ENCODE peak calls at places on chromosomes 7 and 10, in seven cellular contexts. B is cardiac muscle cell; Y is transverse colon; P is effector memory CD4-positive, alpha-beta T cell; S is IMR-90; E is brain microvascular endothelial cell; G is heart right ventricle. I is an unnamed sample.

GRCh38 chr10:34707656-34708055 is 107.4 kb downstream of the PARD3 start:
- DNase-seq in B (no peak), Y (no peak), P (no peak), S (no peak), E (no peak), G (no peak), I (no peak)

GRCh38 chr7:139916717-139917395 is 87.8 kb downstream of the TBXAS1 start:
- DNase-seq in B (no peak), Y (peak), P (no peak), S (no peak), E (no peak), G (no peak), I (no peak)

GRCh38 chr10:93058139-93058538 is 2.5 kb upstream of the CYP26C1 start:
- DNase-seq in B (no peak), Y (no peak), P (no peak), S (peak), E (no peak), G (no peak), I (no peak)

GRCh38 chr10:77029684-77030407 is 607.8 kb downstream of the KCNMA1 start:
- DNase-seq in B (no peak), Y (no peak), P (no peak), S (peak), E (no peak), G (no peak), I (no peak)

GRCh38 chr10:4519691-4520402 is 306.2 kb upstream of the AKR1E2 start:
- DNase-seq in B (no peak), Y (no peak), P (no peak), S (peak), E (peak), G (no peak), I (no peak)

GRCh38 chr7:82067628-82068264 is 297.9 kb upstream of the HGF start:
- DNase-seq in B (no peak), Y (no peak), P (no peak), S (no peak), E (no peak), G (no peak), I (no peak)

GRCh38 chr10:61786728-61787127 is 114.8 kb upstream of the ARID5B start:
- DNase-seq in B (no peak), Y (no peak), P (no peak), S (peak), E (peak), G (no peak), I (no peak)

GRCh38 chr7:20438665-20439376 is 108.1 kb downstream of the ITGB8 start:
- DNase-seq in B (no peak), Y (no peak), P (no peak), S (no peak), E (no peak), G (no peak), I (no peak)

GRCh38 chr10:109037978-109038377 is 885.3 kb downstream of the XPNPEP1 start:
- DNase-seq in B (no peak), Y (no peak), P (no peak), S (no peak), E (no peak), G (no peak), I (no peak)

GRCh38 chr10:86335831-86336230 is 30.8 kb downstream of the GRID1 start:
- DNase-seq in B (no peak), Y (no peak), P (no peak), S (no peak), E (no peak), G (no peak), I (no peak)

GRCh38 chr10:86798636-86799035 is 42.2 kb downstream of the BMPR1A start:
- DNase-seq in B (no peak), Y (no peak), P (no peak), S (peak), E (no peak), G (no peak), I (no peak)

GRCh38 chr10:27464993-27465392 is 39.1 kb upstream of the RAB18 start:
- DNase-seq in B (no peak), Y (no peak), P (no peak), S (no peak), E (no peak), G (no peak), I (no peak)

GRCh38 chr10:108735380-108735779 is 1187.9 kb downstream of the XPNPEP1 start:
- DNase-seq in B (no peak), Y (no peak), P (no peak), S (peak), E (no peak), G (no peak), I (no peak)

GRCh38 chr10:33187427-33187999 is 147.0 kb downstream of the NRP1 start:
- DNase-seq in B (no peak), Y (no peak), P (no peak), S (no peak), E (no peak), G (no peak), I (no peak)

GRCh38 chr10:27741173-27742091 is 4.2 kb downstream of the MKX start:
- DNase-seq in B (peak), Y (peak), P (no peak), S (no peak), E (no peak), G (no peak), I (no peak)

GRCh38 chr7:1663243-1663642 is 6.8 kb upstream of the ELFN1 start:
- DNase-seq in B (no peak), Y (no peak), P (no peak), S (no peak), E (no peak), G (peak), I (no peak)

GRCh38 chr7:123154231-123154860 is 45.4 kb downstream of the SLC13A1 start:
- DNase-seq in B (peak), Y (peak), P (peak), S (peak), E (peak), G (peak), I (no peak)

GRCh38 chr10:78407009-78407711 is 373.5 kb downstream of the RPS24 start:
- DNase-seq in B (peak), Y (peak), P (peak), S (peak), E (peak), G (peak), I (no peak)

GRCh38 chr7:104964626-104965236 is 49.3 kb upstream of the KMT2E start:
- DNase-seq in B (no peak), Y (no peak), P (no peak), S (no peak), E (no peak), G (no peak), I (no peak)

GRCh38 chr10:60704480-60704879 is 73.8 kb upstream of the CDK1 start:
- DNase-seq in B (no peak), Y (no peak), P (no peak), S (no peak), E (no peak), G (no peak), I (no peak)

GRCh38 chr10:59508296-59508695 is 145.9 kb upstream of the FAM13C start:
- DNase-seq in B (no peak), Y (peak), P (no peak), S (peak), E (no peak), G (no peak), I (no peak)

GRCh38 chr10:62817763-62818425 is 1.7 kb upstream of the EGR2 start:
- DNase-seq in B (peak), Y (peak), P (peak), S (peak), E (peak), G (peak), I (no peak)

GRCh38 chr10:84194424-84195043 is at the start of gene CDHR1:
- DNase-seq in B (peak), Y (peak), P (no peak), S (no peak), E (no peak), G (peak), I (no peak)

GRCh38 chr10:71804067-71804466 is 30.7 kb upstream of the VSIR start:
- DNase-seq in B (no peak), Y (no peak), P (no peak), S (no peak), E (no peak), G (no peak), I (no peak)

GRCh38 chr10:48343871-48344598 is 37.6 kb downstream of the MAPK8 start:
- DNase-seq in B (no peak), Y (no peak), P (no peak), S (no peak), E (no peak), G (no peak), I (no peak)

GRCh38 chr10:51057925-51058324 is 16.4 kb upstream of the PRKG1 start:
- DNase-seq in B (no peak), Y (no peak), P (no peak), S (no peak), E (no peak), G (no peak), I (no peak)

GRCh38 chr10:85045046-85045445 is 716.7 kb downstream of the CCSER2 start:
- DNase-seq in B (peak), Y (no peak), P (no peak), S (no peak), E (no peak), G (no peak), I (no peak)

GRCh38 chr7:4727914-4728705 is 46.0 kb downstream of the FOXK1 start:
- DNase-seq in B (no peak), Y (no peak), P (no peak), S (no peak), E (no peak), G (no peak), I (no peak)

DNA sequence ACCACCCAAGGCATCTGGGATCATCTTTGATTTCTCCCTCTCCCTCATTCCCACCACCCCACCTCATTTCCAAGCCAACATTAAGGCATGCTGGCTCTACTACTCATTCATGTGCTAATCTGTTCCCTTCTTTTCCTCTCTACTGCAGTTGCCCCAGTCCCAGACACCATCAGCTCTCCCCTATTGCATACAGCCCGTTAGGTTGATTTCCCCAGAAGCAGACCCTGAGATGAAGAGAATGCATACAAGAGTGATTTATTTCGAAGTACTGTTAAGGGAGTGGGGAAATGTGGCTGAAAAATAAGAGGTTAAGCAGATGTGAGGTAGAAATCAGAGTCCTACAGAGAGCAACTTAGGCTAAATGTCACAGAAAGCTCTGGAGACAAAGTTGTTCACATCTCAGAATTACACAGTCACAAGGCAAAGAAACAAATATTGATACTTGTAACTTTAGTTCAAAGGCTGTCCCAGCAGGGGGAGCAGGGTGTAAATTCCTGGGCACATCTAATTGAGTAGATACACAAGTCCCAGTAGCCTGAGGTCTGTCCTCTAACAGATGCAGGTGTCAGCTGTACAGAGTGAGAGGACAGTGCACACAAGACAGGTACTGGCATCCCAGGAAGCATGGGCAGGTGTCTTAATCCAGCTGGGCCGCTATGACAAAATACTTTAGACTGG is 20.9 kb downstream of the AKR1D1 start:
- DNase-seq in B (peak), Y (peak), P (no peak), S (no peak), E (peak), G (peak), I (no peak)
- H3K4me3 ChIP-seq in B (no peak), Y (no peak), P (no peak), S (no peak), E (no peak), G (no peak), I (no peak)

GRCh38 chr10:129744134-129744895 is 219.8 kb downstream of the EBF3 start:
- DNase-seq in B (no peak), Y (no peak), P (no peak), S (no peak), E (no peak), G (no peak), I (peak)

GRCh38 chr10:129741978-129742741 is 221.9 kb downstream of the EBF3 start:
- DNase-seq in B (no peak), Y (no peak), P (no peak), S (no peak), E (no peak), G (no peak), I (peak)

GRCh38 chr10:129741280-129741977 is 222.6 kb downstream of the EBF3 start:
- DNase-seq in B (no peak), Y (no peak), P (no peak), S (no peak), E (no peak), G (no peak), I (peak)

GRCh38 chr10:129743738-129744133 is 220.3 kb downstream of the EBF3 start:
- DNase-seq in B (no peak), Y (no peak), P (no peak), S (no peak), E (no peak), G (no peak), I (peak)

GRCh38 chr10:129742742-129743550 is 221.1 kb downstream of the EBF3 start:
- DNase-seq in B (no peak), Y (no peak), P (no peak), S (no peak), E (no peak), G (no peak), I (peak)
- H3K27ac ChIP-seq in B (no peak), Y (no peak), P (no peak), S (no peak), E (no peak), G (no peak), I (no peak)

GRCh38 chr7:99729501-99730261 is 5.3 kb downstream of the CYP3A7 start:
- DNase-seq in B (no peak), Y (no peak), P (no peak), S (no peak), E (no peak), G (no peak), I (no peak)

GRCh38 chr7:99731638-99732374 is 3.2 kb downstream of the CYP3A7 start:
- DNase-seq in B (no peak), Y (no peak), P (no peak), S (no peak), E (no peak), G (no peak), I (peak)

GRCh38 chr7:99730262-99730810 is 4.7 kb downstream of the CYP3A7 start:
- DNase-seq in B (no peak), Y (no peak), P (no peak), S (no peak), E (no peak), G (no peak), I (no peak)

GRCh38 chr7:99733003-99733402 is 2.0 kb downstream of the CYP3A7 start:
- DNase-seq in B (no peak), Y (no peak), P (no peak), S (no peak), E (no peak), G (no peak), I (peak)

DNA sequence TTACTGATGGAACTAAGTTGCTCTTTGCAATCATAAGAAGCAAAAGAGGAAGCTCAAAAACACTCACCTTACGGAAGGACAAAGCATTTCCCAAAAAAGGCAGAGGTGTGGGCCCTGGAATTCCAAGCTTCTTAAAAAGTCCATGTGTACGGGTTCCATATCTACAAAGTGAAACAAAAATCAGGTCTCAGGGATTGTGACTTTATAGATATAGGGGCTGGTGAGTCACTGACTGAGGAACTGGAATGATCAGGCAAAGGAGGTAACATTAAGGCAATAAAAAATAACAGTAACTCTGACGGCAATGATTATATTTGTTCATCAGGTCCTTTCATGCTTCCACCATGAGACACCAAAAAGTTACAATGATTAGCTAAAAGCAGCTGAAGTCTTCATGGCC is 4.0 kb downstream of the CYP3A7 start:
- DNase-seq in B (no peak), Y (no peak), P (no peak), S (no peak), E (no peak), G (no peak), I (no peak)
- H3K4me3 ChIP-seq in B (no peak), Y (no peak), P (no peak), S (no peak), E (no peak), G (no peak), I (no peak)

GRCh38 chr10:133361227-133361626 is 3.4 kb upstream of the FUOM start:
- DNase-seq in B (no peak), Y (no peak), P (no peak), S (no peak), E (no peak), G (no peak), I (no peak)
- H3K27ac ChIP-seq in B (peak), Y (no peak), P (no peak), S (no peak), E (no peak), G (no peak), I (no peak)

GRCh38 chr7:151411551-151411950 is 1.7 kb upstream of the WDR86 start:
- DNase-seq in B (no peak), Y (no peak), P (no peak), S (no peak), E (no peak), G (no peak), I (no peak)

GRCh38 chr7:151408839-151409554 is 841 bp downstream of the WDR86 start:
- DNase-seq in B (peak), Y (peak), P (peak), S (no peak), E (no peak), G (no peak), I (no peak)

GRCh38 chr7:151409555-151410404 is at the start of gene WDR86:
- DNase-seq in B (peak), Y (no peak), P (no peak), S (no peak), E (no peak), G (no peak), I (no peak)

GRCh38 chr7:151412318-151412717 is 2.5 kb upstream of the WDR86 start:
- DNase-seq in B (no peak), Y (no peak), P (no peak), S (no peak), E (no peak), G (no peak), I (no peak)

GRCh38 chr7:151410405-151411390 is 860 bp upstream of the WDR86 start:
- DNase-seq in B (peak), Y (no peak), P (no peak), S (no peak), E (no peak), G (no peak), I (no peak)
- H3K4me3 ChIP-seq in B (peak), Y (peak), P (peak), S (peak), E (peak), G (peak), I (peak)

DNA sequence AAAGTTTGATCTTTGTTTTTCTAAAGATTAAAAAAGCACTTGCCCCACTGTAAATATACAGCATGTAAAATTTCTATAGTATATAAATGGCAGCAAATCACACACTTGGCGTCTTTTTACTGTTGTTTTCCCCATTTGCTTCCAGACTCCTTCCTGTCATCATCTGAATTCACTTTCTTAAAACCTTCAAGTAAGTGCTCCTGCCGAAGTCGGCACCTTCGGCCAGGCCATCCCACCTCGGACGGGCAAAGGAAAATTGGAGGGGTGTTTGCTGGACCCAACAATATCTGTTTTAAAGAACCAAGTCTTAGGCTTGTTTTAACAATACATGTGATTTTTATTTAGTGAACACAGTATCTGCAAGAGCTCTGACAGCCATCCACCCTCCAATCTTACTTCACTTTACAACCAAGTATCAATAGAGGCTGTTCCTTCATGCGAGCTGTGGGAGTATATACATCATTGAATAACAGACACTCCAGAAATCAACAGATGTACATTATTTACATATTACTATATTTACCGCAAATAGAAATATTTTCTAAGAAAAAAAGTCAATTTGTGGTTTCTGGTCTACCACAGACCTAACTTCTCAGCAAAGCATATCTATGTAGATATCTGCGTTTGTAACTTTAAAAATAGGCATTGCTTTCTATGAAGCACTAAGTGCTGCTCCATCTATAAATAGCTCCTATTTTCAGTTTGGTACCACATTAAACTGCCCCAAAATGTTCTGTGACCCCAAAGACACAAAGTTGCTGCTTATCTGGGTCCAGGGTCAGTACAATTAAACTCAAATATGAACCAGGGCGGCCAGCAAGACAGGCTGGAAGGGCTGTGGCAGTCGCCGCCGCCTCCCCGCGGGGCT is 110.7 kb downstream of the CYTH3 start:
- DNase-seq in B (no peak), Y (no peak), P (no peak), S (no peak), E (no peak), G (no peak), I (no peak)
- H3K27ac ChIP-seq in B (peak), Y (peak), P (no peak), S (no peak), E (no peak), G (peak), I (no peak)

GRCh38 chr7:78576196-78576595 is 777.6 kb downstream of the PHTF2 start:
- DNase-seq in B (peak), Y (no peak), P (no peak), S (peak), E (no peak), G (no peak), I (no peak)

GRCh38 chr7:78578701-78579100 is 780.1 kb downstream of the PHTF2 start:
- DNase-seq in B (no peak), Y (no peak), P (no peak), S (no peak), E (no peak), G (no peak), I (no peak)
- H3K4me3 ChIP-seq in B (no peak), Y (no peak), P (no peak), S (no peak), E (no peak), G (no peak), I (no peak)

DNA sequence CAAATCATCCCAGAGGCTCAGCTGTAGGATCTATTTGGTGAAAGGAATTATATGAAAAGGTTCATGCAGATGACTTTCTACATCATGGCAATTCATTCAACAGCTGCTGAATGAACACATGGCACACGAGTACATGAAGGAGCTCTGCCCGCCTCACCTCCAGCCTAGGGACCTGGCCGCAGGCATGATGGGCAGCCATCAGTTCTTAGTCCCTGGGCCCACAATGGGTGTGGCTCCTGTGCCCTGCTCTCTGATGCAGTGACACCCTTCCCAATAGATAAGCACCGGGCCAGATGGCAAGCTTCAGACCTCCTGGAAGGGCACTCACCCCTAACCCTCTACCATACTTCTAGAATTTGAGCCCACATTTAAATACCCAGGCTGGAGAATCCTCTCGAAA is 3.5 kb downstream of the CHST15 start:
- DNase-seq in B (no peak), Y (no peak), P (no peak), S (no peak), E (no peak), G (no peak), I (no peak)
- H3K27ac ChIP-seq in B (no peak), Y (peak), P (no peak), S (no peak), E (no peak), G (no peak), I (no peak)

I was measured in vagina.